ENCODE peak calls at places on chromosomes 12 and 14, in four cellular contexts. F is astrocyte, A is lower leg skin, Z is stomach. T is an unnamed sample.

GRCh38 chr14:105064721-105065143 is 498 bp downstream of the GPR132 start:
- DNase-seq in A (no peak), F (peak; percentile 64), Z (no peak), T (peak; percentile 16)

GRCh38 chr12:68154768-68155167 is 4.8 kb downstream of the IFNG start:
- DNase-seq in Z (no peak), F (no peak), A (no peak), T (no peak)

GRCh38 chr14:33781267-33781666 is 169.6 kb downstream of the EGLN3 start:
- DNase-seq in A (no peak), F (no peak), Z (no peak), T (no peak)

GRCh38 chr14:73265721-73266046 is 28.4 kb downstream of the PAPLN start:
- DNase-seq in A (no peak), Z (no peak), F (no peak), T (no peak)

GRCh38 chr14:69685217-69685616 is 73.8 kb downstream of the SUSD6 start:
- DNase-seq in Z (no peak), A (peak; percentile 67), F (peak; percentile 51), T (no peak)

GRCh38 chr12:109098142-109098652 is 800 bp downstream of the UNG start:
- DNase-seq in Z (peak; percentile 65), A (peak; percentile 91), F (peak; percentile 50), T (peak; percentile 76)

GRCh38 chr14:74582910-74583581 is 29.0 kb downstream of the LTBP2 start:
- DNase-seq in Z (peak; percentile 55), F (no peak), A (no peak), T (peak; percentile 78)

GRCh38 chr14:92310776-92311375 is 12.1 kb upstream of the SLC24A4 start:
- DNase-seq in F (no peak), Z (no peak), A (no peak), T (no peak)

GRCh38 chr14:22887260-22887989 is 4.4 kb downstream of the REM2 start:
- DNase-seq in A (no peak), Z (peak; percentile 78), F (peak; percentile 67), T (peak; percentile 89)

GRCh38 chr12:109612975-109613502 is 39.4 kb downstream of the MVK start:
- DNase-seq in A (no peak), F (no peak), Z (no peak), T (peak; percentile 36)

GRCh38 chr14:28765169-28765906 is 1.2 kb upstream of the FOXG1 start:
- DNase-seq in Z (no peak), A (no peak), F (no peak), T (no peak)

GRCh38 chr12:28443337-28443736 is 253.1 kb downstream of the CCDC91 start:
- DNase-seq in A (no peak), F (no peak), Z (no peak), T (no peak)

GRCh38 chr14:104870368-104871144 is 5.5 kb downstream of the CEP170B start:
- DNase-seq in Z (peak; percentile 44), F (no peak), A (no peak), T (no peak)

GRCh38 chr12:20489645-20490044 is 121.3 kb downstream of the PDE3A start:
- DNase-seq in Z (no peak), A (no peak), F (no peak), T (no peak)

GRCh38 chr14:90381011-90381790 is 15.6 kb upstream of the CALM1 start:
- DNase-seq in Z (peak; percentile 34), F (no peak), A (no peak), T (peak; percentile 23)

GRCh38 chr12:71269199-71269598 is 111.4 kb upstream of the TSPAN8 start:
- DNase-seq in F (no peak), A (no peak), Z (no peak), T (no peak)

GRCh38 chr14:21070610-21071224 is 613 bp downstream of the ARHGEF40 start:
- DNase-seq in Z (no peak), F (peak; percentile 27), A (peak; percentile 89), T (peak; percentile 51)

GRCh38 chr12:27521066-27521465 is 2.9 kb upstream of the PPFIBP1 start:
- DNase-seq in A (no peak), Z (no peak), F (peak; percentile 61), T (peak; percentile 94)

GRCh38 chr12:28222081-28222700 is 31.9 kb downstream of the CCDC91 start:
- DNase-seq in F (peak; percentile 46), A (no peak), Z (no peak), T (no peak)

GRCh38 chr14:105861985-105862465 is 335.6 kb downstream of the TMEM121 start:
- DNase-seq in Z (peak; percentile 23), F (no peak), A (peak; percentile 79), T (no peak)

GRCh38 chr12:46361667-46362034 is 10.9 kb downstream of the SLC38A2 start:
- DNase-seq in Z (no peak), F (no peak), A (no peak), T (peak; percentile 33)

GRCh38 chr14:56580317-56580711 is 716 bp downstream of the TMEM260 start:
- DNase-seq in F (no peak), Z (no peak), A (no peak), T (no peak)

GRCh38 chr14:102806447-102806846 is 29.2 kb downstream of the TRAF3 start:
- DNase-seq in Z (no peak), F (no peak), A (no peak), T (no peak)

GRCh38 chr14:22978873-22979671 is 3.3 kb downstream of the AJUBA start:
- DNase-seq in Z (no peak), A (peak; percentile 94), F (no peak), T (no peak)

GRCh38 chr12:69500631-69501030 is 30.4 kb downstream of the FRS2 start:
- DNase-seq in F (peak; percentile 61), A (no peak), Z (no peak), T (no peak)

GRCh38 chr14:21734457-21735074 is 60.9 kb upstream of the OR4E1 start:
- DNase-seq in F (no peak), A (no peak), Z (no peak), T (peak; percentile 68)

GRCh38 chr14:77760381-77761204 is at the start of gene SNW1:
- DNase-seq in A (peak; percentile 98), Z (peak; percentile 93), F (peak; percentile 87), T (peak; percentile 66)

GRCh38 chr14:52046376-52046917 is 22.4 kb downstream of the NID2 start:
- DNase-seq in Z (no peak), A (no peak), F (peak; percentile 35), T (no peak)

GRCh38 chr14:58100735-58101368 is 51.2 kb downstream of the ARMH4 start:
- DNase-seq in F (peak; percentile 75), Z (no peak), A (no peak), T (peak; percentile 53)

GRCh38 chr14:89625988-89626806 is 209.2 kb upstream of the FOXN3 start:
- DNase-seq in Z (no peak), F (no peak), A (no peak), T (no peak)

GRCh38 chr14:60655898-60656754 is 6.8 kb upstream of the SIX1 start:
- DNase-seq in F (no peak), Z (no peak), A (no peak), T (no peak)

GRCh38 chr12:120261951-120262851 is 3.3 kb downstream of the PXN start:
- DNase-seq in F (no peak), A (no peak), Z (no peak), T (no peak)

GRCh38 chr14:63282997-63283396 is 35.7 kb downstream of the GPHB5 start:
- DNase-seq in F (no peak), Z (no peak), A (no peak), T (no peak)

GRCh38 chr14:104284636-104285482 is 146.5 kb downstream of the KIF26A start:
- DNase-seq in F (no peak), Z (no peak), A (no peak), T (no peak)

GRCh38 chr14:60893916-60894315 is 87.0 kb downstream of the TRMT5 start:
- DNase-seq in A (no peak), Z (no peak), F (no peak), T (no peak)

GRCh38 chr12:51393676-51394545 is 2.7 kb upstream of the GALNT6 start:
- DNase-seq in A (peak; percentile 84), Z (no peak), F (peak; percentile 93), T (peak; percentile 86)

GRCh38 chr14:96053600-96054381 is 14.6 kb downstream of the C14orf132 start:
- DNase-seq in A (peak; percentile 87), F (peak; percentile 100), Z (no peak), T (peak; percentile 91)

GRCh38 chr12:124301084-124301654 is 6.3 kb downstream of the RFLNA start:
- DNase-seq in A (no peak), Z (no peak), F (no peak), T (no peak)

GRCh38 chr14:80570930-80571298 is 359.6 kb upstream of the DIO2 start:
- DNase-seq in A (no peak), Z (no peak), F (no peak), T (no peak)

DNA sequence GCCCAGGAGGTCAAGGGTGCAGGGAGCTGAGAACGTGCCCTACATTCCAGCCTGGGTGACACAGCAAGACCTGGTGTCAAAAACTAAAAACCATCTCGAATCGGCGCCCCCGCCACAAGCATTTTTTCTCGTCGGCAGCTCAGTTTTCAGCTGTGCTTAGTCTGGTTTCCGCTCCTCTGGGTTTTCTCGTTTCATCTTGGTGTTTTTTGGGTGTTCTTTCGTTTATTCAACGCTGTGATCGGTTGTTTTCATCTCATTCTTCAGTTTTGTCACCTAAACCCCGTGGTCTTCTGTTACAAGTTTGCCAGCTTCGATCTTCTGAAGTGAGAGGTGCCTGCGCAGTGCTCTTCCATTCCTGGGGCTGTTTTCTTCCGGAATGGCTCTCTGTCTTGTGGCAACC is 41.4 kb downstream of the NOC4L start:
- DNase-seq in A (no peak), Z (no peak), F (no peak), T (no peak)
- TF ChIP-seq CTCF in A (no peak), Z (no peak), F (no peak), T (no peak)

GRCh38 chr12:53061404-53062010 is 11.6 kb downstream of the TNS2 start:
- DNase-seq in Z (peak; percentile 92), A (peak; percentile 87), F (no peak), T (no peak)
- TF ChIP-seq CTCF in Z (no peak), A (no peak), F (no peak), T (no peak)

GRCh38 chr12:26153421-26154154 is 28.8 kb upstream of the BHLHE41 start:
- DNase-seq in A (no peak), F (peak; percentile 99), Z (no peak), T (peak; percentile 95)
- TF ChIP-seq CTCF in A (no peak), F (peak; percentile 22), Z (no peak), T (peak; percentile 12)

DNA sequence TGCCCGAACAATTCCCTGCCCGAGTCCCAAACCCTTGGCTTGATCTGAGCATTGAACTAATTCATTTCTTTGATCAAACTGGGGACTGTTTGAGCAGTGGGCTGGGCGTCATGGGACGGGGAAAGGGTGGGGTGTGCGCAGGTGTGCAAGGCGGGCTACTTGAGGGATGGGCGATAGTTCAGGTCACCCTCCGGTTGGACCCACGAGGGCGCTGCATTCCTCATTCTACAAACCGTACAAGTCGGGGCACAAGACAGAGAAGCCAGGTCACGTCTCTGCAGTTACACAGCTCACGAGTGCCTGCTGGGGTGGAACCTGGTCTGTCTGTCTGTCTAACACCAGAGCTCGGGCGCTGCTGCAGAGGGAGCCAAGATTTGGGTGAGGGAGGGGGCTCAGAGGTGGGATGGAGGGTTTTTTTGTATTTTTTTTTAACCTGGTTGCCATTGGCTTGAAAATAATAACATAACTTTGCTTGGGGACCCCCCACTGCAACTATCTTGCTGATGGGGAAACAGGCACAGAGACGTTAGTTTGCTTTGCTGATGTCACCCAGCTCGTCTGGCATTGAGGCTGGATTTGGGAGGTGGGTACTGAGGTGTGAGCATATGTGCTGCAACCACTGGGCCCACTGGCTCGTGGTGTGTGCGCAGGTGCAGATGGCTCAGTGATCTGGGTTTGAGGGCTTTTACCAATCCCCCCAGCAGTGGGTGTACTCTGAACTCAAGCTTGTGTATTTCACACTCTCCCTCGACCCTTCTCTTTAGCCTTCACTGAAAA is 7.6 kb upstream of the RTL1 start:
- DNase-seq in F (no peak), Z (no peak), A (no peak), T (no peak)
- TF ChIP-seq CTCF in F (no peak), Z (no peak), A (no peak), T (no peak)

GRCh38 chr12:114476159-114476558 is 70.2 kb upstream of the TBX5 start:
- DNase-seq in A (no peak), Z (no peak), F (peak; percentile 9), T (peak; percentile 58)
- TF ChIP-seq CTCF in A (no peak), Z (no peak), F (peak; percentile 28), T (peak; percentile 62)

T was measured in fibroblast of pulmonary artery.